ENCODE peak calls at places on chromosomes 1 and 21, in five cellular contexts. A is body of pancreas, M is stomach, B is transverse colon, U is ovary. J is an unnamed sample.

GRCh38 chr1:168362991-168363390 is 82.3 kb downstream of the TBX19 start:
- DNase-seq in A (no peak), M (no peak), U (no peak), B (no peak), J (no peak)

GRCh38 chr1:206631085-206631509 is 4.2 kb upstream of the DYRK3 start:
- DNase-seq in M (peak), B (peak), U (peak), A (peak), J (peak)

GRCh38 chr1:233299450-233299849 is 3.9 kb upstream of the PCNX2 start:
- DNase-seq in A (no peak), B (no peak), U (no peak), M (no peak), J (no peak)

GRCh38 chr1:117606608-117607261 is 887 bp downstream of the TENT5C start:
- DNase-seq in U (peak), M (peak), A (peak), B (peak), J (no peak)

GRCh38 chr1:219465247-219466093 is 147.4 kb downstream of the ZC3H11B start:
- DNase-seq in M (no peak), A (no peak), B (no peak), U (no peak), J (no peak)

GRCh38 chr1:156629825-156630449 is 10.7 kb downstream of the HAPLN2 start:
- DNase-seq in M (no peak), A (no peak), B (no peak), U (no peak), J (no peak)

GRCh38 chr1:174875306-174875705 is 124.4 kb upstream of the CACYBP start:
- DNase-seq in B (peak), A (peak), M (peak), U (no peak), J (no peak)

GRCh38 chr1:35390600-35391494 is 122.3 kb downstream of the ZMYM4 start:
- DNase-seq in M (no peak), B (no peak), A (no peak), U (no peak), J (no peak)

GRCh38 chr1:33188572-33189275 is 6.9 kb upstream of the TRIM62 start:
- DNase-seq in B (no peak), M (no peak), U (no peak), A (no peak), J (no peak)

GRCh38 chr1:121518726-121519041 is 333.9 kb downstream of the SRGAP2C start:
- DNase-seq in A (no peak), U (no peak), B (no peak), M (no peak), J (no peak)

GRCh38 chr21:45385549-45386050 is 19.4 kb upstream of the COL18A1 start:
- DNase-seq in A (no peak), B (no peak), U (peak), M (no peak), J (no peak)

GRCh38 chr1:215284966-215285365 is 202.4 kb downstream of the KCNK2 start:
- DNase-seq in M (no peak), U (no peak), A (no peak), B (no peak), J (no peak)

GRCh38 chr1:18107671-18108312 is at the start of gene IGSF21:
- DNase-seq in U (no peak), B (no peak), A (no peak), M (no peak), J (no peak)

GRCh38 chr1:31714442-31715096 is 10.8 kb upstream of the COL16A1 start:
- DNase-seq in U (peak), B (peak), M (peak), A (peak), J (peak)

GRCh38 chr1:176831150-176831549 is 333.4 kb downstream of the ASTN1 start:
- DNase-seq in M (no peak), U (no peak), B (no peak), A (no peak), J (no peak)

GRCh38 chr1:93613895-93614294 is 67.7 kb downstream of the BCAR3 start:
- DNase-seq in U (peak), B (no peak), M (peak), A (peak), J (no peak)

GRCh38 chr1:203354246-203354645 is 3.3 kb upstream of the FMOD start:
- DNase-seq in M (no peak), U (no peak), B (no peak), A (no peak), J (no peak)

GRCh38 chr1:24589200-24589599 is 33.3 kb downstream of the NCMAP start:
- DNase-seq in U (no peak), A (no peak), M (no peak), B (no peak), J (no peak)

GRCh38 chr1:9653783-9654517 is 2.4 kb downstream of the PIK3CD start:
- DNase-seq in M (no peak), U (no peak), B (no peak), A (no peak), J (no peak)
- TF ChIP-seq POLR2A in M (no peak), U (no peak), B (no peak), A (no peak), J (no peak)

GRCh38 chr1:154556422-154556821 is 2.0 kb downstream of the UBE2Q1 start:
- DNase-seq in B (no peak), U (no peak), M (no peak), A (peak), J (no peak)
- TF ChIP-seq POLR2A in B (no peak), U (no peak), M (no peak), A (no peak), J (no peak)

GRCh38 chr1:111738436-111739221 is 566 bp downstream of the INKA2 start:
- DNase-seq in A (peak), U (peak), B (peak), M (peak), J (peak)
- TF ChIP-seq POLR2A in A (no peak), U (peak), B (no peak), M (no peak), J (no peak)

DNA sequence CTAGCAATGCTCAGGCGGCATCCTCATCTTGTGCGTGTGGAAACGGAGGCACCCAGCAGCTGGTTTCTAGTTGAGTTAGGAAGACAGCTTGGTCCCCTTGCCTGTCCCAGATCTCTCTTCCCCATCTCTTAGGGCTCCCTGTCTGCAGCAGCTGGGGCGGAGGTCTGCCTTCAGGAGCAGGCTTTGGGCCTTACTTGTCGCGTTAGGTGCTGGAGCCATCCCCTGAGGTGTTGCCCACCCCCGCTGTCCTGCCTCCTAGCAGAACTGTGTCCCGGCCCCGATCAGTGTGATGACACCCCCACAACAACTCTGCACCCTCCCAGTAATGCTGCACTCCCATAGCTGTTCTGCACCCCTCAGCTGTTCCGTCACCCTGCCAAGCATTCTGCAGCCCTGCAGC is 40.7 kb downstream of the UMODL1 start:
- DNase-seq in U (no peak), A (no peak), M (no peak), B (no peak), J (no peak)
- TF ChIP-seq POLR2A in U (no peak), A (no peak), M (no peak), B (no peak), J (no peak)

GRCh38 chr1:23562138-23562819 is 3.0 kb upstream of the ID3 start:
- DNase-seq in U (peak), M (peak), B (peak), A (peak), J (peak)
- TF ChIP-seq POLR2A in U (peak), M (no peak), B (peak), A (peak), J (no peak)

DNA sequence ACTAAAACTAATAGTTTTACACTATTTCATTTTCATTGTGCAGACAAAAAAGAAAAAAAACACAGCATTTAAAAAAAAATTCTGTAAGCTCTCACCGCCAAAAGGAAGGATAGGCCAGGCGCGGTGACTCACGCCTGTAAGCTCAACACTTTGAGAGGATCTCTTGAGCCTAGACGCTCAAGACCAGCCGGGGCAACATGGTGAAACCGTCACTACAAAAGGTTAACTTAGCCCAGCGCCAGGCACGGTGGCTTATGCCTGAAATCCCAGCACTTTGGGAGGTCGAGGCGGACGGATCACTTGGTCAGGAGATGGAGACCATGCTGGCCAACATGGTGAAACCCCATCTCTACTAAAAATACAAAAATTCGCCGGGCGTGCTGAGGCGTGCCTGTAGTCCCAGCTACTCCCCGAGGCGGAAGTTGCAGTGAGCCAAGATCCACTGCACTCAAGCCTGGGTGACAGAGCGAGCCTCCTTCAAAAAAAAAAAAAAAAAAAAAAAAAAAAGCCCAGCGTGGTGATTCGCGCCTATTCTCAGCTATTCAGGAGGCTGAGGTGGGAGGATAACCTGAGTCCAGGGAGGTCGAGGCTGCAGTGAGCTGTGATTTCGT is 14.3 kb upstream of the SPEN start:
- DNase-seq in M (peak), B (peak), A (peak), U (peak), J (no peak)
- TF ChIP-seq POLR2A in M (no peak), B (peak), A (no peak), U (no peak), J (peak)

J was measured in H54.